ENCODE peak calls at places on chromosome 4, in nine cellular contexts. O is heart left ventricle; F is cardiac muscle cell; C is lung; L is upper lobe of right lung; I is uterus; H is MM.1S; J is SK-N-SH; A is CD8-positive, alpha-beta memory T cell. V is an unnamed sample. For H3K4me1, the result is how much of the 10 kb centered on the place peaks cover.

GRCh38 chr4:55125763-55126541 is 557 bp upstream of the KDR start:
- DNase-seq in I (no peak), F (peak), J (peak), H (no peak), L (no peak), O (no peak), A (no peak), C (no peak), V (peak)

GRCh38 chr4:25446611-25447010 is 69.5 kb downstream of the ANAPC4 start:
- DNase-seq in H (no peak), C (peak), F (no peak), J (no peak), A (no peak), O (no peak), I (no peak), L (no peak), V (no peak)

GRCh38 chr4:84790769-84791565 is 175.5 kb downstream of the WDFY3 start:
- DNase-seq in H (no peak), A (no peak), I (no peak), J (no peak), F (no peak), L (no peak), O (no peak), C (no peak), V (no peak)

GRCh38 chr4:100828986-100829685 is 311.3 kb upstream of the EMCN start:
- DNase-seq in H (no peak), J (no peak), F (peak), A (no peak), O (no peak), L (no peak), C (no peak), I (no peak), V (no peak)

GRCh38 chr4:161247831-161248230 is 916.0 kb downstream of the FSTL5 start:
- DNase-seq in J (no peak), I (no peak), A (no peak), C (no peak), L (no peak), H (no peak), F (no peak), O (no peak), V (no peak)

GRCh38 chr4:83644677-83645639 is 109.0 kb downstream of the GPAT3 start:
- DNase-seq in A (peak), J (peak), C (no peak), I (no peak), H (peak), O (no peak), L (no peak), F (peak), V (peak)

GRCh38 chr4:65825121-65825520 is 154.8 kb upstream of the EPHA5 start:
- DNase-seq in I (no peak), C (no peak), L (no peak), A (no peak), O (no peak), F (peak), J (no peak), H (no peak), V (no peak)

GRCh38 chr4:112840061-112840460 is 203.1 kb downstream of the LARP7 start:
- DNase-seq in A (no peak), F (no peak), L (no peak), C (no peak), O (no peak), I (no peak), J (no peak), H (no peak), V (peak)

GRCh38 chr4:84050014-84050413 is 449.1 kb downstream of the NKX6-1 start:
- DNase-seq in C (no peak), I (no peak), A (no peak), L (no peak), J (no peak), O (no peak), H (no peak), F (no peak), V (peak)

GRCh38 chr4:30719363-30720020 is 677 bp upstream of the PCDH7 start:
- DNase-seq in O (peak), F (peak), C (no peak), I (peak), H (no peak), A (no peak), L (no peak), J (peak), V (peak)

GRCh38 chr4:175424111-175424510 is 388.0 kb downstream of the GPM6A start:
- DNase-seq in O (no peak), J (no peak), I (no peak), L (no peak), H (no peak), A (no peak), C (no peak), F (no peak), V (no peak)

GRCh38 chr4:36241771-36242170 is 2.5 kb downstream of the ARAP2 start:
- DNase-seq in H (peak), C (no peak), J (no peak), F (no peak), A (peak), L (no peak), O (no peak), I (no peak), V (no peak)

GRCh38 chr4:122633211-122633610 is 12.3 kb upstream of the IL21 start:
- DNase-seq in O (no peak), L (no peak), C (no peak), H (no peak), F (peak), I (no peak), J (no peak), A (no peak), V (no peak)

GRCh38 chr4:97866821-97867556 is 276.3 kb downstream of the STPG2 start:
- DNase-seq in O (no peak), A (no peak), C (no peak), F (no peak), H (no peak), J (no peak), I (no peak), L (no peak), V (no peak)

GRCh38 chr4:182593413-182593812 is 323.8 kb downstream of the DCTD start:
- DNase-seq in I (no peak), L (no peak), O (no peak), A (no peak), F (no peak), J (no peak), C (no peak), H (no peak), V (no peak)

GRCh38 chr4:7326693-7327340 is 107.9 kb downstream of the PSAPL1 start:
- DNase-seq in O (peak), C (no peak), L (no peak), H (no peak), I (no peak), A (no peak), F (no peak), J (peak), V (no peak)

GRCh38 chr4:121668368-121669162 is 28.2 kb downstream of the ANXA5 start:
- DNase-seq in J (no peak), A (no peak), L (no peak), O (no peak), H (no peak), C (no peak), F (peak), I (no peak), V (no peak)

DNA sequence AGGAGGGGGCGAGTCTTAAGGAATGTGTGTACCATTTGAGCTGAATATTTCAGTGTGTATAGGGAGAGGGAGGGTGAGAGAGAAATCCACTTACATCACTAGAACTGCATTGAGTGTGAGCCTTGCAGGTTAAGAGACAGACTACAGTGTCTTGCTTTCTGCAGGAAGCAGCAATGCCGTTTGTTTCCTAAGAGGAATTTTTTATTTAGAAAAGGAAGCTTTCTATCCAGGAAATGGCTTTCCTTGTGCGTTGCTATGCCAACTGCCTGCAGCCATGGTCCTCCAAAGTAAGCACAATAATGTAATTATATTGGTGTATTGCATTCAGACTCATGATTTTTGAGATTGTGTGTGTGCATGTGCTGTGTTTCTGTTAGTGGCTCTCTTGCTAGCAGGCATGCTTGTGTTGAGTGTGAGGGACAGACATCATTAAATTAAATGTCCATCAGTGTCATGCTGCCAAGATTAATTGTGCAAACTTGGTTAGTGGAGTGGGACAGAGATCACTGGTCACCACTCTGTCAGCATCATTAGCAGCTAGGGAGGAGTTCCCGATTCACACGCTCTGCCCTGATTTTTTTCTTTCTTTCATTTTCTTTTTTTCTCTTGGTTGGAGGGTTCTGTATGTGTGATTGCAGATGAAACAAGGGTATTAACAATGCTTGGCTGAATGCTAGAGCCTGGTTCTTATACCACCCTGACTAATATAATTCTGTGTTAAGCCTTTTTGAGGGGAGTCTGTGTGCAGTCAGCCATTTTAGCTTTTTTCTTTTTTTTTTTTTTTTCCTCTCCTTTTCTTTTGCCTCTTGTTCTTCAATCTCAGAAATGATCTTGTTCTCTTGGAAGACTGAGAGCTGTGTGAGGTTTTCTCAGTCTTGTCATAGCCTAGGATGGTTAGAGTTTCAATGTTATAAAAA is 164.4 kb downstream of the RAPGEF2 start:
- DNase-seq in F (peak), L (no peak), H (no peak), J (peak), O (no peak), C (no peak), A (no peak), I (no peak), V (no peak)
- H3K4me1 ChIP-seq in F (under half), L (under half), H (under half), J (under half), O (half or more), C (under half), A (under half), I (under half), V (under half)

DNA sequence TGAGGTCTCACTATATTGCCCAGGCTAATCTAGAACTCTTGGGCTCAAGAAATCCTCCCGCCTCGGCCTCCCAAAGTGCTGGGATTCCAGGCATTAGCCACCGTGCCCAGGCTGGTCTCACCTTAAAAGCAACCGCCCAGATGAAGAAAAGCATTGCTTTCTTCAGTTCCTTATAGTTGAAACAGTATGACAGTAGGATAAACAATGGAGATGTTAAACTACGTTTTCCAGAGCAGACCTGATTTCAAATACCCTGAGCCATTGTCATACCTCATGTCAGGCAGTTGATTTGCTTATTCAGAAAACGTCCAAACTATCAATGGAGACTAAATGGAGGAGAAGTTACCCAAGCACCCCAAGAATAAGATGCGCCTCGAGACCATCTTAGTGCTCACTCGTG is 26.3 kb upstream of the TMEM131L start:
- DNase-seq in O (no peak), L (no peak), F (no peak), I (no peak), C (no peak), A (no peak), H (no peak), J (no peak), V (no peak)
- H3K4me1 ChIP-seq in O (under half), L (under half), F (under half), I (under half), C (under half), A (under half), H (under half), J (under half), V (under half)

GRCh38 chr4:1078490-1078889 is 34.9 kb downstream of the RNF212 start:
- DNase-seq in C (no peak), H (no peak), F (no peak), O (no peak), L (no peak), A (no peak), J (no peak), I (no peak), V (no peak)
- H3K4me1 ChIP-seq in C (under half), H (under half), F (under half), O (under half), L (under half), A (under half), J (under half), I (under half), V (under half)

GRCh38 chr4:163556650-163557391 is 62.3 kb downstream of the TMA16 start:
- DNase-seq in I (no peak), F (no peak), H (no peak), O (no peak), J (no peak), C (no peak), L (no peak), A (no peak), V (no peak)

GRCh38 chr4:163556169-163556568 is 61.7 kb downstream of the TMA16 start:
- DNase-seq in I (no peak), F (no peak), C (no peak), H (no peak), A (no peak), O (no peak), J (no peak), L (no peak), V (peak)

GRCh38 chr4:163553146-163553545 is 58.7 kb downstream of the TMA16 start:
- DNase-seq in C (no peak), I (no peak), F (no peak), J (no peak), O (no peak), L (no peak), H (no peak), A (no peak), V (no peak)

GRCh38 chr4:163558539-163559044 is 64.1 kb downstream of the TMA16 start:
- DNase-seq in F (no peak), H (no peak), J (no peak), C (no peak), O (peak), A (peak), L (peak), I (no peak), V (no peak)

DNA sequence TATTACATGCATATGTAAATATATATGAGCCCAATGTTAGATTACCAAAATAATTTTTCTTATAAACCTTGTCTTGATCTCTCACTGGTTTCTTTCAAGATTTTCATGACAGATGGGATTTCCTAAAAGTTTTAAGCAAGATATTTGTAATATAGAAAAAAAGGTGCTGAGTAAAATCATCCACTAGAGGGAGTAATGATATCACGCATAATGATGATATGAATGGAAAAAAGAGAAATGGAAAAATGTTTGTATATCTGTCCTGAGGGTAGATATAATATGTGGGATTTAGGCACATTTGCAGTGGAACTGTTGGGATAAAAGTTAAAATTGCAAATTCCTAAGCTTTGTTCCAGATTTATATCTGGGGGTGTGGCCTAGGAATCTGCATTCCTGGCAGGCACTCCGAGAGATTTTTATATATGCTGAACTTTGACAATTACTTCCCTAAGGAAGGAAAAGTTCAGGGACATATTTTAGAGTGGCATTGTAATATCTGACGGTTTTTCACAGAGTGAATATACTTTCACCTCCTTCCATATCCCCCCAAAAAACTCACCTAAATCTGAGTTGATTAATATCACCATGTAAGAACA is 60.5 kb downstream of the TMA16 start:
- DNase-seq in C (no peak), O (no peak), J (peak), F (peak), L (no peak), I (no peak), H (peak), A (peak), V (peak)
- H3K4me1 ChIP-seq in C (under half), O (under half), J (under half), F (under half), L (under half), I (under half), H (under half), A (under half), V (under half)

DNA sequence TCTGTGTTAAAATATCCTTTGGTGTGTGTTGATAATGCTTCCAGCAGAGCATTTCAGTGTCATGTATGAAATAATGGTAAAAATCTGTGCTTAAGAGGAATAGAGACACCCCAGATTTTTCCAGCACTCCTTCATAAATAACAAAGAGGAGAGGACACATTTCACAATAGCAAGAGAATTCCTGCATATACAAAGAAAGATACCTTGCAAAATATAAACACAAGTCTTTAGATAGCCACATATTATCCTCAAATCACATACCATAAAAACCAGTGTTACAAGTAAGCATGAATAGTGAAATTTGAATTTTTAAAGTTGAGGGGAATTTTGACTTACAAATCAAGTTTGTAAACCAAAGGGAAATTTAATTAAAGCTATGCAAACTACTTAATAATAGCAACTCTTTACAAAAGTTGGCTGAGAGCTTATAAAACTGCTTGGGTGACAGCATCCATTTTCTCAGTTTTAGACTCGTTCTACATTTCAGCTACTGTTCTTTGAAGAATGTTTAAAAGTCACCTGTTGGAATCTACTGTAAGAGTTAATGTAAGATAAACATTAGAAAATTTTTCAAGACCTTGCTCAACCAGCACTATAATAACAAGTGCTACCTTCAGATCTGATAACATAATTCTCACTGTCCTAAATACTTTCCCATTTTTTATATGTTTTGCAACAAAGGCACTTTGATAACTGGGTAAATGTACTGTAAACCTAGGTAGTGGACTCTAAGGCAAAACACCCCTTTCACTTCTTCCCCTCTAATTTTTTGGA is 3.7 kb downstream of the APELA start:
- DNase-seq in F (no peak), C (no peak), I (no peak), H (no peak), J (no peak), L (no peak), O (no peak), A (no peak), V (peak)
- H3K4me1 ChIP-seq in F (under half), C (under half), I (under half), H (under half), J (under half), L (under half), O (under half), A (under half), V (under half)

GRCh38 chr4:87042986-87043820 is 108.4 kb downstream of the AFF1 start:
- DNase-seq in J (no peak), O (no peak), F (no peak), C (no peak), A (no peak), L (no peak), I (no peak), H (no peak), V (peak)

GRCh38 chr4:87046111-87046510 is 111.3 kb downstream of the AFF1 start:
- DNase-seq in A (no peak), H (no peak), I (no peak), J (no peak), L (no peak), C (no peak), F (peak), O (no peak), V (no peak)

GRCh38 chr4:87042221-87042620 is 107.4 kb downstream of the AFF1 start:
- DNase-seq in C (no peak), F (no peak), I (no peak), A (no peak), L (no peak), J (no peak), O (no peak), H (no peak), V (no peak)

GRCh38 chr4:87045659-87046058 is 110.8 kb downstream of the AFF1 start:
- DNase-seq in O (no peak), L (no peak), A (no peak), J (no peak), F (no peak), I (peak), C (no peak), H (no peak), V (no peak)

GRCh38 chr4:87044511-87045369 is 109.9 kb downstream of the AFF1 start:
- DNase-seq in L (no peak), F (no peak), O (no peak), C (no peak), A (no peak), H (no peak), J (peak), I (no peak), V (peak)
- H3K4me1 ChIP-seq in L (half or more), F (half or more), O (half or more), C (under half), A (under half), H (under half), J (under half), I (under half), V (half or more)

V was measured in GM23338.